ENCODE peak calls at places on chromosome X, in four cellular contexts. X, E, K and I are unnamed samples.

GRCh38 chrX:44332437-44332836 is 11.0 kb downstream of the EFHC2 start:
- DNase-seq in X (no peak), E (no peak), K (no peak), I (no peak)

GRCh38 chrX:24149346-24150050 is at the start of gene ZFX:
- DNase-seq in X (no peak), E (peak; percentile 69), K (peak; percentile 53), I (peak; percentile 78)

GRCh38 chrX:129545408-129545807 is 5.3 kb downstream of the OCRL start:
- DNase-seq in X (no peak), E (no peak), K (no peak), I (no peak)

GRCh38 chrX:14497184-14497666 is 32.1 kb upstream of the GLRA2 start:
- DNase-seq in X (no peak), E (no peak), K (no peak), I (peak; percentile 5)

GRCh38 chrX:104351173-104351769 is 96.5 kb upstream of the ESX1 start:
- DNase-seq in X (no peak), E (no peak), K (peak; percentile 84), I (peak; percentile 78)

GRCh38 chrX:123083924-123084323 is 100.2 kb upstream of the GRIA3 start:
- DNase-seq in X (no peak), E (no peak), K (peak; percentile 60), I (no peak)

GRCh38 chrX:20028588-20028987 is 37.7 kb upstream of the BCLAF3 start:
- DNase-seq in X (no peak), E (no peak), K (no peak), I (no peak)

GRCh38 chrX:3690140-3690539 is 23.3 kb downstream of the PRKX start:
- DNase-seq in X (no peak), E (no peak), K (no peak), I (no peak)

GRCh38 chrX:39779952-39780783 is 317.6 kb downstream of the BCOR start:
- DNase-seq in X (no peak), E (no peak), K (no peak), I (no peak)

GRCh38 chrX:329291-329910 is 10.8 kb upstream of the GTPBP6 start:
- DNase-seq in X (no peak), E (no peak), K (no peak), I (no peak)

DNA sequence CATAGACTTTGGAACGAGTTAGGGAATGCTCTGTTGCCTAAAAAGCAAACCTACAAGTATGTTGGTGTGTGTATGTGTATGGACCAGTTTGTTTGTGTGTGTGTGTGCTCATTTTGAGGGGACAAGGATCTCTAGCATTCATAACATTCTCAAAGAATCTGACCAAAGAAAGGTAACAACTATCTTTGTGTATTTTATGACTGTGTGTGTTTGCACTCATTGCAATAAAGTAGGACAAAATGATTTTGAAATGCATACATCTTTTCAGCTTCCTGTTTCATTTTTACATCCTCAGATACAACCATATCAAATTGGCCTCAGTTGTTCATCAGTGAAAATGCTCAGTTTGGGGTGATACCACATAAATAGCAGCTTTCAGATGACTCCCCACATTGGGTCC is 8.3 kb upstream of the XK start:
- DNase-seq in X (no peak), E (no peak), K (no peak), I (no peak)
- H3K36me3 ChIP-seq in X (no peaks in the 10 kb centered on the region), E (no peaks in the 10 kb centered on the region), K (no peaks in the 10 kb centered on the region), I (no peaks in the 10 kb centered on the region)

DNA sequence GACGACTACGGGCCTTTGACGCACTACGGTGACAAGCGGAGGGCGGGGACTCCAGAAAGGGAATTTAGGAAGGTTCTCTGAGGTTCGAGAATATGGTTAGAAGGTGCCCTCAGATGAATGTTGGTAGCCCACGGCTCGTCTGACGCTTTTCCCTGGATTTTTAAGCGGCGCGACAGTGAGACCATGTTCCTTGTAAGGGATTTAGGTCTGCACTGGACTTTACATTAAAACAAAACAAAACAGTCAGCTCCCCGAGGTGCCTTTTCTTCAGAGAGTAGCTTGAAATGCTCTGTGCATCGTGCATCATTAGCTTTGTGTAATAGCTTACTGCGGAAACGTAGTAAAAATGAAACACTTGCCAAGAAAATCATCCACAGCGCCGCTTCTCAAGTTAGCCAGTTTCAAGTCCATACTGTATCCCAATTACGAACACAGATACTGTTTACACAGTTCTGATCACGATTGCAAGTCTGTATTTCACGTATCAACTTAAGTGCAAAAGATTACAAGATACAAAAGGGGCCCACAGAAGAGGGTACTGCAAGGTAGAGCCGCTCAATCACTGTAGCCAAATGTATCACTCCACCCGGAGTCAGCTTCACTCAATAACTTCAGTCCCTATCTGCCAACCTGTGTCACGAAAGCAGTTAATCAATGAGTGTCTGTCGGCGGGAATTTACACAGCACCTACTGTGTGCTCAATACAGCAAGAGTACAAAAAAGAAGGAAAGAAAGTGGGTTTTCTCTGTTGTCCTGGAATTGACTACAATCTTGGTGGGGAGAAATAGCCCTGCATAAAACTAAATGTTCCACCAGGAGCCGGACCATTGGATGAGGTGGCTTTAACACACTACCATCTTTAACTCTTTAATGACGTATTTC is 525 bp upstream of the NKRF start:
- DNase-seq in X (no peak), E (no peak), K (peak; percentile 34), I (no peak)
- H3K27ac ChIP-seq in X (peak overlapping the region; percentile 81), E (peak overlapping the region; percentile 70), K (peak overlapping the region; percentile 83), I (peak overlapping the region; percentile 78)

GRCh38 chrX:153960786-153961185 is 10.8 kb downstream of the HCFC1 start:
- DNase-seq in X (no peak), E (no peak), K (no peak), I (no peak)
- H3K36me3 ChIP-seq in X (peaks cover 39% of the 10 kb centered on the region), E (peaks cover 85% of the 10 kb centered on the region), K (peaks cover 5% of the 10 kb centered on the region), I (no peaks in the 10 kb centered on the region)

GRCh38 chrX:131729295-131729694 is 185.4 kb downstream of the OR13H1 start:
- DNase-seq in X (no peak), E (no peak), K (peak; percentile 65), I (no peak)
- H3K27ac ChIP-seq in X (no peak overlapping the region), E (no peak overlapping the region), K (no peak overlapping the region), I (no peak overlapping the region)

DNA sequence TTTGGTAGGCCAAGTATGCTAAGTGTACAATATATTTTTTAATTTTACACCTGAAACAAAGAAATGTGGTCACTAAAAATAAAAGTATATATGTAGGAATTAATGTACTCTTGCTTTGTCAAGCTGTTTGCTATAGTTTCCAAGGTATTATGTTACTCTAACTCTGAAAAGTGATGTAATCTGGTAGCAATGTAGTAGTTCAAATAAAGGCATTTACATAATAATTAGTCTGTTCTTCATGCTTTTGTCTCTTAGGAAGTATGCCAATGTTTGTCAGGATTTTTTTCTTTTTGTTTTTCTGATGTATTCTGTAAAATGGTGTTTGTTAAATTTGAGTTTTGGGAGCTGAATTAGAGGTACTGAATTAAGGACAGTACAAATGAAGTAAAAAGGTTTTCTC is 89.5 kb downstream of the PLS3 start:
- DNase-seq in X (no peak), E (no peak), K (peak; percentile 24), I (no peak)
- H3K36me3 ChIP-seq in X (peaks cover 7% of the 10 kb centered on the region), E (peaks cover 79% of the 10 kb centered on the region), K (peaks cover 44% of the 10 kb centered on the region), I (peaks cover 53% of the 10 kb centered on the region)